ENCODE peak calls at places on chromosomes 5 and 9, in nine cellular contexts. X is psoas muscle; N is breast epithelium; G is neural progenitor cell; B is pancreas; F is effector memory CD4-positive, alpha-beta T cell; M is A549; E is body of pancreas; Z is suprapubic skin. L is an unnamed sample.

GRCh38 chr9:21828853-21829405 is 26.5 kb downstream of the MTAP start:
- DNase-seq in N (no peak), F (no peak), M (peak; percentile 20), Z (no peak), X (no peak), G (no peak), B (no peak), E (no peak), L (no peak)

GRCh38 chr9:78073722-78074121 is 42.1 kb upstream of the GNAQ start:
- DNase-seq in E (no peak), N (no peak), F (no peak), Z (no peak), X (no peak), M (no peak), G (no peak), B (no peak), L (no peak)

GRCh38 chr5:74642543-74642863 is 2.0 kb upstream of the ENC1 start:
- DNase-seq in X (no peak), M (no peak), F (no peak), G (no peak), Z (no peak), E (no peak), N (no peak), B (no peak), L (no peak)

GRCh38 chr9:137018761-137019559 is 9.1 kb downstream of the ABCA2 start:
- DNase-seq in F (no peak), Z (no peak), G (no peak), M (no peak), E (no peak), N (no peak), X (no peak), B (no peak), L (no peak)

GRCh38 chr9:28620661-28621060 is 1047.4 kb upstream of the C9orf72 start:
- DNase-seq in B (no peak), M (no peak), G (no peak), N (no peak), X (no peak), F (no peak), Z (no peak), E (no peak), L (no peak)

GRCh38 chr5:761854-762685 is 22.5 kb downstream of the ZDHHC11B start:
- DNase-seq in B (peak; percentile 52), X (no peak), N (peak; percentile 50), M (no peak), F (no peak), Z (peak; percentile 70), G (no peak), E (no peak), L (no peak)

GRCh38 chr9:128723352-128723865 is 518 bp downstream of the ZDHHC12 start:
- DNase-seq in E (peak; percentile 14), B (peak; percentile 52), Z (no peak), M (no peak), F (no peak), N (no peak), G (peak; percentile 29), X (no peak), L (peak; percentile 49)

GRCh38 chr9:17578911-17579793 is at the start of gene SH3GL2:
- DNase-seq in N (no peak), M (peak; percentile 35), F (no peak), Z (no peak), X (peak; percentile 46), G (peak; percentile 80), E (peak; percentile 69), B (peak; percentile 41), L (peak; percentile 20)

GRCh38 chr9:8760000-8760767 is 960.6 kb upstream of the DMAC1 start:
- DNase-seq in N (no peak), B (no peak), G (peak; percentile 24), Z (no peak), E (no peak), F (no peak), M (no peak), X (no peak), L (no peak)

GRCh38 chr9:114282926-114283325 is 40.0 kb upstream of the ORM1 start:
- DNase-seq in Z (peak; percentile 37), X (peak; percentile 30), E (no peak), G (no peak), B (no peak), N (no peak), M (peak; percentile 46), F (no peak), L (peak; percentile 31)

GRCh38 chr5:16572289-16573015 is 44.3 kb downstream of the RETREG1 start:
- DNase-seq in F (no peak), G (no peak), M (no peak), E (no peak), Z (no peak), X (peak; percentile 78), N (no peak), B (no peak), L (no peak)

GRCh38 chr9:16718296-16718695 is 152.2 kb downstream of the BNC2 start:
- DNase-seq in B (no peak), G (no peak), N (no peak), E (no peak), Z (no peak), F (no peak), X (no peak), M (no peak), L (no peak)

GRCh38 chr9:109098960-109099308 is 20.8 kb downstream of the TMEM245 start:
- DNase-seq in F (no peak), M (no peak), E (no peak), G (no peak), N (no peak), B (no peak), X (no peak), Z (no peak), L (no peak)

GRCh38 chr9:5578698-5579085 is 50.2 kb upstream of the RIC1 start:
- DNase-seq in F (no peak), X (no peak), G (no peak), B (no peak), E (no peak), N (no peak), M (no peak), Z (no peak), L (no peak)

GRCh38 chr9:88344013-88344412 is 44.2 kb upstream of the SPIN1 start:
- DNase-seq in G (no peak), N (no peak), E (no peak), X (no peak), F (no peak), B (no peak), Z (no peak), M (no peak), L (no peak)

GRCh38 chr9:88339322-88339721 is 48.9 kb upstream of the SPIN1 start:
- DNase-seq in N (no peak), F (no peak), Z (no peak), E (no peak), M (no peak), B (no peak), X (no peak), G (peak; percentile 6), L (no peak)

DNA sequence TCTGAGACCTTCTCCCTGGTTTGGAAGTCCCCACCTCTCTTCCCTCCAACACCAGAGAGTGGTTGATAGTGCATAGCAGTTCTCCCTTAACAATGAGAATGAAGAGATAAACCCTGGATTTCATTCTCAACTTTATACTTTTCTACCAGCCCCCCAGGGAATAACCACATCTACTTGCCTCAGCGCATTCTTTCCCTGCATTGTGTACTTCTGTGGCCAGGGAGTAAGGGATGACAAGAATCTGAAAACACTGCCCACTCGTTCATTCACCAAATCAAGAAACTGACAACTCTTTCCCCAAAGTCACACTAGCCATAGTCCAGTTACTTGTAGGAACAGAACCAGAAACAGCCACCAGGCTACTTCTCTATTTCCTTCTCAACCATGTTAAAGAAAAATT is 46.0 kb upstream of the SPIN1 start:
- DNase-seq in M (no peak), Z (no peak), B (no peak), E (no peak), G (no peak), N (no peak), X (no peak), F (no peak), L (no peak)
- H3K4me1 ChIP-seq in M (no peaks in the 10 kb centered on the region), Z (no peaks in the 10 kb centered on the region), B (no peaks in the 10 kb centered on the region), E (no peaks in the 10 kb centered on the region), G (no peaks in the 10 kb centered on the region), N (no peaks in the 10 kb centered on the region), X (no peaks in the 10 kb centered on the region), F (no peaks in the 10 kb centered on the region), L (no peaks in the 10 kb centered on the region)

GRCh38 chr9:27110181-27110580 is 1.2 kb downstream of the TEK start:
- DNase-seq in M (no peak), E (no peak), F (no peak), B (no peak), Z (no peak), N (no peak), G (no peak), X (no peak), L (no peak)
- H3K4me3 ChIP-seq in M (no peak overlapping the region), E (no peak overlapping the region), F (no peak overlapping the region), B (no peak overlapping the region), Z (peak overlapping the region; percentile 9), N (peak overlapping the region; percentile 27), G (peak overlapping the region; percentile 36), X (peak overlapping the region; percentile 57), L (no peak overlapping the region)

GRCh38 chr5:79235222-79235577 is 731 bp upstream of the JMY start:
- DNase-seq in G (no peak), N (no peak), F (no peak), E (no peak), X (no peak), Z (no peak), B (no peak), M (peak; percentile 15), L (no peak)
- H3K4me1 ChIP-seq in G (peaks cover 4% of the 10 kb centered on the region), N (no peaks in the 10 kb centered on the region), F (peaks cover 2% of the 10 kb centered on the region), E (peaks cover 17% of the 10 kb centered on the region), X (peaks cover 7% of the 10 kb centered on the region), Z (peaks cover 28% of the 10 kb centered on the region), B (peaks cover 3% of the 10 kb centered on the region), M (peaks cover 14% of the 10 kb centered on the region), L (no peaks in the 10 kb centered on the region)

GRCh38 chr5:52831776-52832511 is 44.2 kb downstream of the ITGA1 start:
- DNase-seq in M (no peak), B (no peak), Z (no peak), E (no peak), X (no peak), G (no peak), F (no peak), N (no peak), L (no peak)

GRCh38 chr5:52837068-52837467 is 49.4 kb downstream of the ITGA1 start:
- DNase-seq in Z (no peak), M (no peak), G (peak; percentile 42), B (no peak), E (no peak), X (no peak), N (no peak), F (no peak), L (no peak)

GRCh38 chr5:52837591-52838001 is 49.9 kb downstream of the ITGA1 start:
- DNase-seq in G (no peak), N (no peak), Z (no peak), E (no peak), M (no peak), X (no peak), B (no peak), F (no peak), L (no peak)

GRCh38 chr5:52830700-52831099 is 43.0 kb downstream of the ITGA1 start:
- DNase-seq in X (no peak), M (no peak), F (no peak), B (no peak), Z (no peak), N (no peak), G (no peak), E (no peak), L (no peak)

DNA sequence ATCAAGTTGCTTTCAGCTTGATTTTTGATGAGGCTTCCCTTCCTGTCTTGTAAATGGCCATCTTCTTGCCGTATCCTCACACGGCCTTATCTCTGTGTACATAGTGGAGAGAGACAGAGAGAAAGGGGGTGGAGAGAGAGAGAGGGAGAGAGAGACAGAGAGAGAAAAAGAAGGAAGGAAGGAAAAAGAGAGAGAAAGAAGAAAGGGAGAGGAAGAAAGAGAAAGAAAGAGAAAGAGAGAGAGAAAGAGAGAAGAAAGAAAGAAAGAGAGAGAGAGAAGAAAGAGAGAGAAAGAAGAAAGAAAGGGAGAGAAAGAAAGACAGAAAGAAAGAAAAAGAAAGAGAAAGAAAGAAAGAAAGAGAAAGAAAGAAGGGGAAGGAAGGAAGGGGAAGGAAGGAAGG is 46.6 kb downstream of the ITGA1 start:
- DNase-seq in N (no peak), M (no peak), X (no peak), G (no peak), B (no peak), F (no peak), Z (no peak), E (no peak), L (no peak)
- H3K4me3 ChIP-seq in N (no peak overlapping the region), M (no peak overlapping the region), X (no peak overlapping the region), G (no peak overlapping the region), B (no peak overlapping the region), F (no peak overlapping the region), Z (no peak overlapping the region), E (no peak overlapping the region), L (no peak overlapping the region)